ENCODE peak calls at places on chromosomes 1 and 21, in ten cellular contexts. One of them, this sample, is unnamed.
A peak's percentile ranks its signal among the peaks of the same experiment; 100 is the strongest.

GRCh38 chr1:207029991-207030521 is 2.5 kb downstream of the C1orf116 start:
- DNase-seq in ovary: no peak
- DNase-seq in AG10803: no peak
- DNase-seq in H7: no peak
- DNase-seq in epithelial cell of esophagus: peak; percentile 72
- DNase-seq in fibroblast of pulmonary artery: no peak
- DNase-seq in heart left ventricle: no peak
- DNase-seq in skeletal muscle cell: no peak
- DNase-seq in fibroblast of mammary gland: no peak
- DNase-seq in effector memory CD4-positive, alpha-beta T cell: no peak
- DNase-seq in this sample: no peak

GRCh38 chr1:16348414-16349182 is 3.7 kb downstream of the FBXO42 start:
- DNase-seq in ovary: peak; percentile 9
- DNase-seq in AG10803: peak; percentile 89
- DNase-seq in H7: no peak
- DNase-seq in epithelial cell of esophagus: peak; percentile 79
- DNase-seq in fibroblast of pulmonary artery: peak; percentile 72
- DNase-seq in heart left ventricle: no peak
- DNase-seq in skeletal muscle cell: peak; percentile 36
- DNase-seq in fibroblast of mammary gland: peak; percentile 83
- DNase-seq in effector memory CD4-positive, alpha-beta T cell: no peak
- DNase-seq in this sample: no peak

GRCh38 chr1:31752258-31752657 is 11.9 kb downstream of the ADGRB2 start:
- DNase-seq in ovary: no peak
- DNase-seq in AG10803: no peak
- DNase-seq in H7: peak; percentile 76
- DNase-seq in epithelial cell of esophagus: no peak
- DNase-seq in fibroblast of pulmonary artery: no peak
- DNase-seq in heart left ventricle: no peak
- DNase-seq in skeletal muscle cell: no peak
- DNase-seq in fibroblast of mammary gland: no peak
- DNase-seq in effector memory CD4-positive, alpha-beta T cell: no peak
- DNase-seq in this sample: no peak

GRCh38 chr1:56094168-56094567 is 485.2 kb downstream of the PLPP3 start:
- DNase-seq in ovary: no peak
- DNase-seq in AG10803: peak; percentile 95
- DNase-seq in H7: no peak
- DNase-seq in epithelial cell of esophagus: no peak
- DNase-seq in fibroblast of pulmonary artery: peak; percentile 19
- DNase-seq in heart left ventricle: no peak
- DNase-seq in skeletal muscle cell: no peak
- DNase-seq in fibroblast of mammary gland: peak; percentile 90
- DNase-seq in effector memory CD4-positive, alpha-beta T cell: no peak
- DNase-seq in this sample: no peak

GRCh38 chr21:41979335-41979734 is 25.5 kb upstream of the C2CD2 start:
- DNase-seq in ovary: no peak
- DNase-seq in AG10803: no peak
- DNase-seq in H7: no peak
- DNase-seq in epithelial cell of esophagus: no peak
- DNase-seq in fibroblast of pulmonary artery: no peak
- DNase-seq in heart left ventricle: no peak
- DNase-seq in skeletal muscle cell: no peak
- DNase-seq in fibroblast of mammary gland: no peak
- DNase-seq in effector memory CD4-positive, alpha-beta T cell: no peak
- DNase-seq in this sample: no peak

GRCh38 chr1:61056674-61057439 is 25.5 kb upstream of the NFIA start:
- DNase-seq in ovary: peak; percentile 80
- DNase-seq in AG10803: peak; percentile 28
- DNase-seq in H7: no peak
- DNase-seq in epithelial cell of esophagus: peak; percentile 66
- DNase-seq in fibroblast of pulmonary artery: peak; percentile 69
- DNase-seq in heart left ventricle: peak; percentile 61
- DNase-seq in skeletal muscle cell: peak; percentile 50
- DNase-seq in fibroblast of mammary gland: peak; percentile 59
- DNase-seq in effector memory CD4-positive, alpha-beta T cell: no peak
- DNase-seq in this sample: peak; percentile 65

GRCh38 chr1:156517746-156518145 is 17.2 kb upstream of the MEF2D start:
- DNase-seq in ovary: no peak
- DNase-seq in AG10803: no peak
- DNase-seq in H7: no peak
- DNase-seq in epithelial cell of esophagus: peak; percentile 69
- DNase-seq in fibroblast of pulmonary artery: no peak
- DNase-seq in heart left ventricle: no peak
- DNase-seq in skeletal muscle cell: no peak
- DNase-seq in fibroblast of mammary gland: peak; percentile 68
- DNase-seq in effector memory CD4-positive, alpha-beta T cell: no peak
- DNase-seq in this sample: no peak

GRCh38 chr1:233639611-233640010 is 25.7 kb downstream of the KCNK1 start:
- DNase-seq in ovary: no peak
- DNase-seq in AG10803: no peak
- DNase-seq in H7: no peak
- DNase-seq in epithelial cell of esophagus: no peak
- DNase-seq in fibroblast of pulmonary artery: no peak
- DNase-seq in heart left ventricle: no peak
- DNase-seq in skeletal muscle cell: peak; percentile 4
- DNase-seq in fibroblast of mammary gland: peak; percentile 70
- DNase-seq in effector memory CD4-positive, alpha-beta T cell: no peak
- DNase-seq in this sample: no peak

GRCh38 chr21:10425856-10426255 is 95.5 kb upstream of the TPTE start:
- DNase-seq in ovary: no peak
- DNase-seq in AG10803: no peak
- DNase-seq in H7: no peak
- DNase-seq in epithelial cell of esophagus: no peak
- DNase-seq in fibroblast of pulmonary artery: no peak
- DNase-seq in heart left ventricle: no peak
- DNase-seq in skeletal muscle cell: no peak
- DNase-seq in fibroblast of mammary gland: no peak
- DNase-seq in effector memory CD4-positive, alpha-beta T cell: no peak
- DNase-seq in this sample: no peak

GRCh38 chr1:19675797-19676196 is 11.1 kb downstream of the HTR6 start:
- DNase-seq in ovary: no peak
- DNase-seq in AG10803: no peak
- DNase-seq in H7: no peak
- DNase-seq in epithelial cell of esophagus: no peak
- DNase-seq in fibroblast of pulmonary artery: no peak
- DNase-seq in heart left ventricle: no peak
- DNase-seq in skeletal muscle cell: no peak
- DNase-seq in fibroblast of mammary gland: no peak
- DNase-seq in effector memory CD4-positive, alpha-beta T cell: no peak
- DNase-seq in this sample: no peak

DNA sequence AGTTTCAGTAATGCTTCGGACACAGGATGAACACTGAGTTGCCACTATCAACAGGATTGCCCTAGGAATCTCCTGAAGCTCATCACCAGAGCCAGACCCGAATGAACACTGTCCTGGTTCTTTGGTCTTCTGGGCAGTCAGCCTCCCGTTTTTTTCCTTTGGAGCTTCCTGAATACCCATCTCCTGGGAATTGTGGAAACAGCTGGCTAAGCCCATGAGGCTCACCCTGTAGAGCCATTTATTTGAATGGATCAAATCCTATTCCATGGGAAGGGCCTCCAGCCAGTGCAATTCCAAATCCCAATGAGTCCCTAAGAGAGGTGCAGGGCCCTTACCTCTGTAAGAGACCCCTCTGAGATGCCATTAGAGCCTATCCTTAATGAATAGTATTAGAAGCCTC is 5.9 kb downstream of the RCSD1 start:
- DNase-seq in ovary: no peak
- DNase-seq in AG10803: no peak
- DNase-seq in H7: no peak
- DNase-seq in epithelial cell of esophagus: no peak
- DNase-seq in fibroblast of pulmonary artery: no peak
- DNase-seq in heart left ventricle: no peak
- DNase-seq in skeletal muscle cell: no peak
- DNase-seq in fibroblast of mammary gland: no peak
- DNase-seq in effector memory CD4-positive, alpha-beta T cell: no peak
- DNase-seq in this sample: no peak
- H3K4me3 ChIP-seq in ovary: no peak overlapping the region
- H3K4me3 ChIP-seq in AG10803: no peak overlapping the region
- H3K4me3 ChIP-seq in H7: no peak overlapping the region
- H3K4me3 ChIP-seq in epithelial cell of esophagus: no peak overlapping the region
- H3K4me3 ChIP-seq in fibroblast of pulmonary artery: no peak overlapping the region
- H3K4me3 ChIP-seq in heart left ventricle: no peak overlapping the region
- H3K4me3 ChIP-seq in skeletal muscle cell: no peak overlapping the region
- H3K4me3 ChIP-seq in fibroblast of mammary gland: no peak overlapping the region
- H3K4me3 ChIP-seq in effector memory CD4-positive, alpha-beta T cell: no peak overlapping the region
- H3K4me3 ChIP-seq in this sample: no peak overlapping the region

GRCh38 chr1:66271904-66272254 is 262.1 kb upstream of the SGIP1 start:
- DNase-seq in ovary: peak; percentile 57
- DNase-seq in AG10803: peak; percentile 80
- DNase-seq in H7: no peak
- DNase-seq in epithelial cell of esophagus: peak; percentile 80
- DNase-seq in fibroblast of pulmonary artery: peak; percentile 67
- DNase-seq in heart left ventricle: peak; percentile 75
- DNase-seq in skeletal muscle cell: no peak
- DNase-seq in fibroblast of mammary gland: peak; percentile 75
- DNase-seq in effector memory CD4-positive, alpha-beta T cell: no peak
- DNase-seq in this sample: no peak
- H3K4me3 ChIP-seq in ovary: no peak overlapping the region
- H3K4me3 ChIP-seq in AG10803: peak overlapping the region; percentile 35
- H3K4me3 ChIP-seq in H7: no peak overlapping the region
- H3K4me3 ChIP-seq in epithelial cell of esophagus: no peak overlapping the region
- H3K4me3 ChIP-seq in fibroblast of pulmonary artery: peak overlapping the region; percentile 33
- H3K4me3 ChIP-seq in heart left ventricle: no peak overlapping the region
- H3K4me3 ChIP-seq in skeletal muscle cell: no peak overlapping the region
- H3K4me3 ChIP-seq in fibroblast of mammary gland: no peak overlapping the region
- H3K4me3 ChIP-seq in effector memory CD4-positive, alpha-beta T cell: no peak overlapping the region
- H3K4me3 ChIP-seq in this sample: no peak overlapping the region

GRCh38 chr1:91847851-91848250 is 38.1 kb downstream of the TGFBR3 start:
- DNase-seq in ovary: no peak
- DNase-seq in AG10803: no peak
- DNase-seq in H7: no peak
- DNase-seq in epithelial cell of esophagus: no peak
- DNase-seq in fibroblast of pulmonary artery: no peak
- DNase-seq in heart left ventricle: no peak
- DNase-seq in skeletal muscle cell: no peak
- DNase-seq in fibroblast of mammary gland: no peak
- DNase-seq in effector memory CD4-positive, alpha-beta T cell: no peak
- DNase-seq in this sample: no peak

GRCh38 chr1:91843843-91844242 is 42.1 kb downstream of the TGFBR3 start:
- DNase-seq in ovary: no peak
- DNase-seq in AG10803: no peak
- DNase-seq in H7: no peak
- DNase-seq in epithelial cell of esophagus: no peak
- DNase-seq in fibroblast of pulmonary artery: no peak
- DNase-seq in heart left ventricle: no peak
- DNase-seq in skeletal muscle cell: no peak
- DNase-seq in fibroblast of mammary gland: no peak
- DNase-seq in effector memory CD4-positive, alpha-beta T cell: no peak
- DNase-seq in this sample: no peak

GRCh38 chr1:91842563-91842962 is 43.4 kb downstream of the TGFBR3 start:
- DNase-seq in ovary: no peak
- DNase-seq in AG10803: no peak
- DNase-seq in H7: no peak
- DNase-seq in epithelial cell of esophagus: no peak
- DNase-seq in fibroblast of pulmonary artery: no peak
- DNase-seq in heart left ventricle: no peak
- DNase-seq in skeletal muscle cell: no peak
- DNase-seq in fibroblast of mammary gland: no peak
- DNase-seq in effector memory CD4-positive, alpha-beta T cell: no peak
- DNase-seq in this sample: no peak

GRCh38 chr1:91844862-91845528 is 41.0 kb downstream of the TGFBR3 start:
- DNase-seq in ovary: peak; percentile 62
- DNase-seq in AG10803: peak; percentile 99
- DNase-seq in H7: no peak
- DNase-seq in epithelial cell of esophagus: peak; percentile 94
- DNase-seq in fibroblast of pulmonary artery: peak; percentile 98
- DNase-seq in heart left ventricle: peak; percentile 41
- DNase-seq in skeletal muscle cell: peak; percentile 95
- DNase-seq in fibroblast of mammary gland: peak; percentile 98
- DNase-seq in effector memory CD4-positive, alpha-beta T cell: no peak
- DNase-seq in this sample: peak; percentile 41

GRCh38 chr1:91846007-91846620 is 39.8 kb downstream of the TGFBR3 start:
- DNase-seq in ovary: no peak
- DNase-seq in AG10803: peak; percentile 32
- DNase-seq in H7: no peak
- DNase-seq in epithelial cell of esophagus: peak; percentile 6
- DNase-seq in fibroblast of pulmonary artery: peak; percentile 84
- DNase-seq in heart left ventricle: peak; percentile 76
- DNase-seq in skeletal muscle cell: no peak
- DNase-seq in fibroblast of mammary gland: peak; percentile 67
- DNase-seq in effector memory CD4-positive, alpha-beta T cell: no peak
- DNase-seq in this sample: peak; percentile 50
- H3K4me3 ChIP-seq in ovary: no peak overlapping the region
- H3K4me3 ChIP-seq in AG10803: no peak overlapping the region
- H3K4me3 ChIP-seq in H7: no peak overlapping the region
- H3K4me3 ChIP-seq in epithelial cell of esophagus: no peak overlapping the region
- H3K4me3 ChIP-seq in fibroblast of pulmonary artery: no peak overlapping the region
- H3K4me3 ChIP-seq in heart left ventricle: no peak overlapping the region
- H3K4me3 ChIP-seq in skeletal muscle cell: no peak overlapping the region
- H3K4me3 ChIP-seq in fibroblast of mammary gland: no peak overlapping the region
- H3K4me3 ChIP-seq in effector memory CD4-positive, alpha-beta T cell: no peak overlapping the region
- H3K4me3 ChIP-seq in this sample: no peak overlapping the region

GRCh38 chr21:24336491-24336890 is 1270.8 kb downstream of the MRPL39 start:
- DNase-seq in ovary: no peak
- DNase-seq in AG10803: no peak
- DNase-seq in H7: no peak
- DNase-seq in epithelial cell of esophagus: no peak
- DNase-seq in fibroblast of pulmonary artery: no peak
- DNase-seq in heart left ventricle: no peak
- DNase-seq in skeletal muscle cell: no peak
- DNase-seq in fibroblast of mammary gland: no peak
- DNase-seq in effector memory CD4-positive, alpha-beta T cell: no peak
- DNase-seq in this sample: no peak
- H3K4me3 ChIP-seq in ovary: no peak overlapping the region
- H3K4me3 ChIP-seq in AG10803: no peak overlapping the region
- H3K4me3 ChIP-seq in H7: no peak overlapping the region
- H3K4me3 ChIP-seq in epithelial cell of esophagus: no peak overlapping the region
- H3K4me3 ChIP-seq in fibroblast of pulmonary artery: no peak overlapping the region
- H3K4me3 ChIP-seq in heart left ventricle: no peak overlapping the region
- H3K4me3 ChIP-seq in skeletal muscle cell: no peak overlapping the region
- H3K4me3 ChIP-seq in fibroblast of mammary gland: no peak overlapping the region
- H3K4me3 ChIP-seq in effector memory CD4-positive, alpha-beta T cell: no peak overlapping the region
- H3K4me3 ChIP-seq in this sample: no peak overlapping the region

This sample was measured in lung.